ENCODE peak calls at places on chromosomes 16 and 17, in six cellular contexts. W, M, Q, B, J and P are unnamed samples.

GRCh38 chr17:38746004-38746892 is 1.9 kb downstream of the PCGF2 start:
- DNase-seq in Q (no peak), W (no peak), B (no peak), J (no peak), M (no peak), P (no peak)

GRCh38 chr16:74573622-74574021 is 33.3 kb downstream of the GLG1 start:
- DNase-seq in Q (no peak), M (no peak), W (no peak), J (no peak), B (no peak), P (no peak)

GRCh38 chr16:81650982-81651562 is 128.0 kb upstream of the PLCG2 start:
- DNase-seq in Q (no peak), W (peak; percentile 95), J (peak; percentile 50), B (peak; percentile 86), M (no peak), P (peak; percentile 91)

GRCh38 chr17:28105501-28105900 is 63.0 kb downstream of the NLK start:
- DNase-seq in M (no peak), J (no peak), Q (no peak), W (no peak), B (no peak), P (no peak)

GRCh38 chr16:54324716-54325115 is 38.1 kb upstream of the IRX3 start:
- DNase-seq in B (no peak), Q (no peak), J (no peak), M (no peak), W (peak; percentile 8), P (no peak)

GRCh38 chr17:1490643-1491405 is 1.7 kb downstream of the MYO1C start:
- DNase-seq in M (peak; percentile 63), J (peak; percentile 68), W (peak; percentile 83), B (peak; percentile 85), Q (peak; percentile 25), P (peak; percentile 94)

GRCh38 chr17:16107165-16107770 is 107.6 kb downstream of the TTC19 start:
- DNase-seq in M (no peak), W (no peak), Q (no peak), B (no peak), J (no peak), P (no peak)

GRCh38 chr16:54216268-54217187 is 70.1 kb downstream of the IRX3 start:
- DNase-seq in B (peak; percentile 53), W (peak; percentile 68), J (no peak), Q (no peak), M (no peak), P (no peak)

GRCh38 chr17:75273968-75274708 is 3.1 kb upstream of the MIF4GD start:
- DNase-seq in J (no peak), B (no peak), M (peak; percentile 62), Q (no peak), W (no peak), P (no peak)

GRCh38 chr17:64357191-64357981 is 33.3 kb downstream of the PECAM1 start:
- DNase-seq in B (peak; percentile 75), Q (no peak), M (peak; percentile 46), J (no peak), W (peak; percentile 91), P (peak; percentile 87)

GRCh38 chr16:66265106-66265415 is 101.4 kb upstream of the CDH5 start:
- DNase-seq in M (no peak), Q (no peak), W (no peak), J (no peak), B (no peak), P (no peak)